ENCODE peak calls at places on chromosome 5, in eight cellular contexts. One of them, this sample, is unnamed. For H3K4me1, the result is how much of the 10 kb centered on the place peaks cover.

GRCh38 chr5:42993516-42994284 is 46.4 kb downstream of the ANXA2R start:
- DNase-seq in left lung: no peak
- DNase-seq in kidney: no peak
- DNase-seq in lower lobe of right lung: peak
- DNase-seq in cardiac muscle cell: peak
- DNase-seq in PC-3: no peak
- DNase-seq in prostate gland: no peak
- DNase-seq in CD8-positive, alpha-beta T cell: peak
- DNase-seq in this sample: no peak

GRCh38 chr5:180315762-180316212 is 23.9 kb upstream of the MAPK9 start:
- DNase-seq in left lung: peak
- DNase-seq in kidney: peak
- DNase-seq in lower lobe of right lung: peak
- DNase-seq in cardiac muscle cell: peak
- DNase-seq in PC-3: peak
- DNase-seq in prostate gland: peak
- DNase-seq in CD8-positive, alpha-beta T cell: peak
- DNase-seq in this sample: peak

GRCh38 chr5:164422400-164422799 is 917.0 kb downstream of the MAT2B start:
- DNase-seq in left lung: no peak
- DNase-seq in kidney: no peak
- DNase-seq in lower lobe of right lung: no peak
- DNase-seq in cardiac muscle cell: peak
- DNase-seq in PC-3: no peak
- DNase-seq in prostate gland: no peak
- DNase-seq in CD8-positive, alpha-beta T cell: no peak
- DNase-seq in this sample: no peak

GRCh38 chr5:116858705-116859333 is 284.2 kb upstream of the SEMA6A start:
- DNase-seq in left lung: no peak
- DNase-seq in kidney: no peak
- DNase-seq in lower lobe of right lung: no peak
- DNase-seq in cardiac muscle cell: no peak
- DNase-seq in PC-3: no peak
- DNase-seq in prostate gland: no peak
- DNase-seq in CD8-positive, alpha-beta T cell: no peak
- DNase-seq in this sample: no peak

GRCh38 chr5:115096034-115096769 is 73.5 kb downstream of the TRIM36 start:
- DNase-seq in left lung: no peak
- DNase-seq in kidney: no peak
- DNase-seq in lower lobe of right lung: no peak
- DNase-seq in cardiac muscle cell: peak
- DNase-seq in PC-3: no peak
- DNase-seq in prostate gland: no peak
- DNase-seq in CD8-positive, alpha-beta T cell: no peak
- DNase-seq in this sample: no peak

GRCh38 chr5:127010362-127010761 is 20.0 kb downstream of the MARCHF3 start:
- DNase-seq in left lung: no peak
- DNase-seq in kidney: no peak
- DNase-seq in lower lobe of right lung: no peak
- DNase-seq in cardiac muscle cell: no peak
- DNase-seq in PC-3: no peak
- DNase-seq in prostate gland: no peak
- DNase-seq in CD8-positive, alpha-beta T cell: no peak
- DNase-seq in this sample: no peak

GRCh38 chr5:96661101-96661840 is 905 bp upstream of the CAST start:
- DNase-seq in left lung: peak
- DNase-seq in kidney: no peak
- DNase-seq in lower lobe of right lung: no peak
- DNase-seq in cardiac muscle cell: peak
- DNase-seq in PC-3: peak
- DNase-seq in prostate gland: peak
- DNase-seq in CD8-positive, alpha-beta T cell: peak
- DNase-seq in this sample: peak

GRCh38 chr5:52481216-52481615 is 306.5 kb upstream of the ITGA1 start:
- DNase-seq in left lung: no peak
- DNase-seq in kidney: no peak
- DNase-seq in lower lobe of right lung: no peak
- DNase-seq in cardiac muscle cell: no peak
- DNase-seq in PC-3: no peak
- DNase-seq in prostate gland: no peak
- DNase-seq in CD8-positive, alpha-beta T cell: no peak
- DNase-seq in this sample: no peak

DNA sequence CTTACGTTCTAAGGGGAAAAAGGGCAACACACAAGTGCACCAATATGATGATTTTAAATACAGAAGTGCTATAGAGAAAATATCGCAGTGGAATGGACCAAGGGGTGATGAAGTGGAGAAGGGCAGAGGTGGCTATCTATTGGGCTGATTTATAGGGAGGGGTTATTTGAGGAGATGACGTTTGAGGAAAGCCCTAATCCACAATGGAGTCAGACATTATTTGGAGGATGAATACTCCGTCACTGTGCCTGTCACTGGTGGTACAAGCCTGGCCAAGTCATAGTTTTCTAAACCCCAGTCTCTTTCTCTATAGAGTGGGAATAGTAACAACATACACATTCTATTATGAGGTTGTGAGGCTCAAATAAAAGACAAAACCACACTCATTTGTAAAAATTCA is 48.5 kb downstream of the MEF2C start:
- DNase-seq in left lung: no peak
- DNase-seq in kidney: no peak
- DNase-seq in lower lobe of right lung: no peak
- DNase-seq in cardiac muscle cell: no peak
- DNase-seq in PC-3: no peak
- DNase-seq in prostate gland: no peak
- DNase-seq in CD8-positive, alpha-beta T cell: no peak
- DNase-seq in this sample: no peak
- H3K27ac ChIP-seq in left lung: peak
- H3K27ac ChIP-seq in kidney: no peak
- H3K27ac ChIP-seq in lower lobe of right lung: peak
- H3K27ac ChIP-seq in cardiac muscle cell: peak
- H3K27ac ChIP-seq in PC-3: no peak
- H3K27ac ChIP-seq in prostate gland: no peak
- H3K27ac ChIP-seq in CD8-positive, alpha-beta T cell: no peak
- H3K27ac ChIP-seq in this sample: no peak

GRCh38 chr5:160649304-160649703 is 202.7 kb downstream of the ATP10B start:
- DNase-seq in left lung: no peak
- DNase-seq in kidney: no peak
- DNase-seq in lower lobe of right lung: no peak
- DNase-seq in cardiac muscle cell: no peak
- DNase-seq in PC-3: peak
- DNase-seq in prostate gland: no peak
- DNase-seq in CD8-positive, alpha-beta T cell: no peak
- DNase-seq in this sample: peak
- TF ChIP-seq CTCF in left lung: no peak
- TF ChIP-seq CTCF in kidney: peak
- TF ChIP-seq CTCF in lower lobe of right lung: peak
- TF ChIP-seq CTCF in cardiac muscle cell: no peak
- TF ChIP-seq CTCF in PC-3: peak
- TF ChIP-seq CTCF in prostate gland: no peak
- TF ChIP-seq CTCF in CD8-positive, alpha-beta T cell: no peak
- TF ChIP-seq CTCF in this sample: peak

GRCh38 chr5:66529182-66529581 is 67.0 kb upstream of the MAST4 start:
- DNase-seq in left lung: no peak
- DNase-seq in kidney: no peak
- DNase-seq in lower lobe of right lung: no peak
- DNase-seq in cardiac muscle cell: no peak
- DNase-seq in PC-3: no peak
- DNase-seq in prostate gland: no peak
- DNase-seq in CD8-positive, alpha-beta T cell: no peak
- DNase-seq in this sample: no peak
- H3K4me1 ChIP-seq in left lung: under half
- H3K4me1 ChIP-seq in kidney: under half
- H3K4me1 ChIP-seq in lower lobe of right lung: under half
- H3K4me1 ChIP-seq in cardiac muscle cell: under half
- H3K4me1 ChIP-seq in PC-3: under half
- H3K4me1 ChIP-seq in prostate gland: under half
- H3K4me1 ChIP-seq in CD8-positive, alpha-beta T cell: under half
- H3K4me1 ChIP-seq in this sample: under half

DNA sequence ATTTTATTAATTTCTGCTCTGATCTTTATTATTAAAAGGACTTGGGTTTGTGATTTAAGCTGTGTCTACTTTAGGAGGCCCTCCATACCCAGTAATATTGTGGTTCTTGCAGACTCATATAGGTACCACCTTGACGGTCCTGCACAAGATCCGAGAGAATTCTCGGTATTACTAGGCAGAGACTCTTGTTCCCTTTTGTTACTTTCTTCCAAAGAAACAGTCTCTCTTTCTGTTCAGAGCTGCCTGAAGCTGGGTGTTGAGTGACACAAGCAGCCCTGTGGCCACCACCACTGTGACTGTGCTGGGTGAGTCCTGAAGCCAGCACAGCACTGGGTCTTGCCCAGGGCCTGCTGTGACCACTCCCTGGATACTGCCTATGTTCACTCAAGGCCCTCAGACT is 666.6 kb downstream of the SEMA5A start:
- DNase-seq in left lung: no peak
- DNase-seq in kidney: no peak
- DNase-seq in lower lobe of right lung: no peak
- DNase-seq in cardiac muscle cell: no peak
- DNase-seq in PC-3: no peak
- DNase-seq in prostate gland: no peak
- DNase-seq in CD8-positive, alpha-beta T cell: no peak
- DNase-seq in this sample: no peak
- H3K27ac ChIP-seq in left lung: no peak
- H3K27ac ChIP-seq in kidney: no peak
- H3K27ac ChIP-seq in lower lobe of right lung: no peak
- H3K27ac ChIP-seq in cardiac muscle cell: no peak
- H3K27ac ChIP-seq in PC-3: no peak
- H3K27ac ChIP-seq in prostate gland: no peak
- H3K27ac ChIP-seq in CD8-positive, alpha-beta T cell: no peak
- H3K27ac ChIP-seq in this sample: no peak

GRCh38 chr5:141150993-141151325 is 1.1 kb downstream of the PCDHB6 start:
- DNase-seq in left lung: no peak
- DNase-seq in kidney: no peak
- DNase-seq in lower lobe of right lung: no peak
- DNase-seq in cardiac muscle cell: no peak
- DNase-seq in PC-3: no peak
- DNase-seq in prostate gland: no peak
- DNase-seq in CD8-positive, alpha-beta T cell: no peak
- DNase-seq in this sample: no peak

GRCh38 chr5:141150215-141150992 is 547 bp downstream of the PCDHB6 start:
- DNase-seq in left lung: no peak
- DNase-seq in kidney: no peak
- DNase-seq in lower lobe of right lung: no peak
- DNase-seq in cardiac muscle cell: no peak
- DNase-seq in PC-3: no peak
- DNase-seq in prostate gland: no peak
- DNase-seq in CD8-positive, alpha-beta T cell: no peak
- DNase-seq in this sample: no peak

GRCh38 chr5:141155540-141156374 is 5.9 kb downstream of the PCDHB6 start:
- DNase-seq in left lung: no peak
- DNase-seq in kidney: no peak
- DNase-seq in lower lobe of right lung: no peak
- DNase-seq in cardiac muscle cell: no peak
- DNase-seq in PC-3: no peak
- DNase-seq in prostate gland: no peak
- DNase-seq in CD8-positive, alpha-beta T cell: no peak
- DNase-seq in this sample: no peak

DNA sequence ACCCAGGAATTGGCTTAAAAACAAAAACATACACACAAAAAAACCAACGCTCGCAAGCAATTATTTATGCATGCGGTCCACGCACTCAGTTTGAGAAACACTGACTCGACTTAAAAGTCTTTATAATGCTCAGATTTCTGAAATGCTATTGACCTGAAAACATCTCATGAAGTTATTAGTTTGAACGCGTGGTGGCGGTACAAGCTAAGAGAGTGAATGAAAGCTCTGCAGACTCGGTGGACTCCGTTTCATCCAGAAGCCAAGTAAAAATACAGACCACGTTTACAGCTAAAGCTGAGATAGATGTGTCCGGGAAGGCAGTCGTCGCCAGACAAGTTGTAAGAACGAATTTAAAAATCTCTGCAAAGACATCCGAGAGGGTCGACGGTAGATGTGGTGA is at the start of gene PCDHB6:
- DNase-seq in left lung: no peak
- DNase-seq in kidney: no peak
- DNase-seq in lower lobe of right lung: no peak
- DNase-seq in cardiac muscle cell: peak
- DNase-seq in PC-3: no peak
- DNase-seq in prostate gland: no peak
- DNase-seq in CD8-positive, alpha-beta T cell: no peak
- DNase-seq in this sample: no peak
- TF ChIP-seq CTCF in left lung: no peak
- TF ChIP-seq CTCF in kidney: peak
- TF ChIP-seq CTCF in lower lobe of right lung: peak
- TF ChIP-seq CTCF in cardiac muscle cell: peak
- TF ChIP-seq CTCF in PC-3: no peak
- TF ChIP-seq CTCF in prostate gland: no peak
- TF ChIP-seq CTCF in CD8-positive, alpha-beta T cell: no peak
- TF ChIP-seq CTCF in this sample: no peak

This sample was measured in thyroid gland.